ENCODE peak calls at places on chromosomes 12 and 14, in nine cellular contexts. One of them, this sample, is unnamed.
A peak's percentile ranks its signal among the peaks of the same experiment; 100 is the strongest.

GRCh38 chr12:129052373-129052772 is 199.1 kb downstream of the GLT1D1 start:
- DNase-seq in substantia nigra: no peak
- DNase-seq in tibial artery: no peak
- DNase-seq in A673: no peak
- DNase-seq in WERI-Rb-1: no peak
- DNase-seq in body of pancreas: no peak
- DNase-seq in vagina: no peak
- DNase-seq in stomach: no peak
- DNase-seq in CD4-positive, alpha-beta memory T cell: no peak
- DNase-seq in this sample: no peak

GRCh38 chr12:118436002-118436724 is 59.8 kb downstream of the SUDS3 start:
- DNase-seq in substantia nigra: no peak
- DNase-seq in tibial artery: no peak
- DNase-seq in A673: peak; percentile 47
- DNase-seq in WERI-Rb-1: peak; percentile 63
- DNase-seq in body of pancreas: no peak
- DNase-seq in vagina: no peak
- DNase-seq in stomach: no peak
- DNase-seq in CD4-positive, alpha-beta memory T cell: no peak
- DNase-seq in this sample: no peak

GRCh38 chr12:16555630-16556029 is 50.3 kb downstream of the LMO3 start:
- DNase-seq in substantia nigra: no peak
- DNase-seq in tibial artery: no peak
- DNase-seq in A673: no peak
- DNase-seq in WERI-Rb-1: no peak
- DNase-seq in body of pancreas: no peak
- DNase-seq in vagina: no peak
- DNase-seq in stomach: no peak
- DNase-seq in CD4-positive, alpha-beta memory T cell: no peak
- DNase-seq in this sample: no peak

GRCh38 chr14:89303452-89304435 is 113.3 kb downstream of the FOXN3 start:
- DNase-seq in substantia nigra: peak; percentile 39
- DNase-seq in tibial artery: peak; percentile 76
- DNase-seq in A673: peak; percentile 81
- DNase-seq in WERI-Rb-1: no peak
- DNase-seq in body of pancreas: peak; percentile 55
- DNase-seq in vagina: no peak
- DNase-seq in stomach: peak; percentile 36
- DNase-seq in CD4-positive, alpha-beta memory T cell: no peak
- DNase-seq in this sample: peak; percentile 29

GRCh38 chr12:30417697-30418231 is 277.9 kb downstream of the IPO8 start:
- DNase-seq in substantia nigra: no peak
- DNase-seq in tibial artery: peak; percentile 38
- DNase-seq in A673: peak; percentile 25
- DNase-seq in WERI-Rb-1: no peak
- DNase-seq in body of pancreas: no peak
- DNase-seq in vagina: no peak
- DNase-seq in stomach: no peak
- DNase-seq in CD4-positive, alpha-beta memory T cell: no peak
- DNase-seq in this sample: peak; percentile 19

GRCh38 chr14:69850086-69850735 is 29.0 kb upstream of the SMOC1 start:
- DNase-seq in substantia nigra: no peak
- DNase-seq in tibial artery: no peak
- DNase-seq in A673: no peak
- DNase-seq in WERI-Rb-1: no peak
- DNase-seq in body of pancreas: no peak
- DNase-seq in vagina: no peak
- DNase-seq in stomach: no peak
- DNase-seq in CD4-positive, alpha-beta memory T cell: no peak
- DNase-seq in this sample: peak; percentile 21

GRCh38 chr12:2856051-2856450 is 788 bp downstream of the TEX52 start:
- DNase-seq in substantia nigra: no peak
- DNase-seq in tibial artery: no peak
- DNase-seq in A673: peak; percentile 54
- DNase-seq in WERI-Rb-1: peak; percentile 31
- DNase-seq in body of pancreas: no peak
- DNase-seq in vagina: no peak
- DNase-seq in stomach: no peak
- DNase-seq in CD4-positive, alpha-beta memory T cell: no peak
- DNase-seq in this sample: no peak

GRCh38 chr12:83389237-83389996 is 702.7 kb downstream of the TMTC2 start:
- DNase-seq in substantia nigra: peak; percentile 33
- DNase-seq in tibial artery: no peak
- DNase-seq in A673: peak; percentile 30
- DNase-seq in WERI-Rb-1: peak; percentile 56
- DNase-seq in body of pancreas: peak; percentile 68
- DNase-seq in vagina: no peak
- DNase-seq in stomach: no peak
- DNase-seq in CD4-positive, alpha-beta memory T cell: no peak
- DNase-seq in this sample: no peak

GRCh38 chr12:121096199-121096798 is 36.4 kb upstream of the P2RX7 start:
- DNase-seq in substantia nigra: no peak
- DNase-seq in tibial artery: no peak
- DNase-seq in A673: peak; percentile 21
- DNase-seq in WERI-Rb-1: no peak
- DNase-seq in body of pancreas: no peak
- DNase-seq in vagina: no peak
- DNase-seq in stomach: no peak
- DNase-seq in CD4-positive, alpha-beta memory T cell: peak; percentile 9
- DNase-seq in this sample: no peak

GRCh38 chr12:20601668-20602280 is 93.4 kb upstream of the SLCO1C1 start:
- DNase-seq in substantia nigra: no peak
- DNase-seq in tibial artery: no peak
- DNase-seq in A673: peak; percentile 42
- DNase-seq in WERI-Rb-1: no peak
- DNase-seq in body of pancreas: no peak
- DNase-seq in vagina: no peak
- DNase-seq in stomach: no peak
- DNase-seq in CD4-positive, alpha-beta memory T cell: no peak
- DNase-seq in this sample: no peak

GRCh38 chr14:70188608-70189540 is at the start of gene SLC8A3:
- DNase-seq in substantia nigra: peak; percentile 49
- DNase-seq in tibial artery: no peak
- DNase-seq in A673: peak; percentile 63
- DNase-seq in WERI-Rb-1: peak; percentile 57
- DNase-seq in body of pancreas: peak; percentile 33
- DNase-seq in vagina: no peak
- DNase-seq in stomach: peak; percentile 26
- DNase-seq in CD4-positive, alpha-beta memory T cell: no peak
- DNase-seq in this sample: peak; percentile 59

GRCh38 chr12:12881495-12881894 is 9.9 kb upstream of the GPRC5A start:
- DNase-seq in substantia nigra: no peak
- DNase-seq in tibial artery: no peak
- DNase-seq in A673: no peak
- DNase-seq in WERI-Rb-1: no peak
- DNase-seq in body of pancreas: no peak
- DNase-seq in vagina: no peak
- DNase-seq in stomach: no peak
- DNase-seq in CD4-positive, alpha-beta memory T cell: no peak
- DNase-seq in this sample: no peak

GRCh38 chr12:121590476-121591143 is 9.8 kb upstream of the KDM2B start:
- DNase-seq in substantia nigra: no peak
- DNase-seq in tibial artery: no peak
- DNase-seq in A673: no peak
- DNase-seq in WERI-Rb-1: no peak
- DNase-seq in body of pancreas: no peak
- DNase-seq in vagina: no peak
- DNase-seq in stomach: no peak
- DNase-seq in CD4-positive, alpha-beta memory T cell: peak; percentile 86
- DNase-seq in this sample: peak; percentile 20

GRCh38 chr12:123232472-123232806 is 502 bp downstream of the MPHOSPH9 start:
- DNase-seq in substantia nigra: no peak
- DNase-seq in tibial artery: peak; percentile 47
- DNase-seq in A673: no peak
- DNase-seq in WERI-Rb-1: no peak
- DNase-seq in body of pancreas: no peak
- DNase-seq in vagina: no peak
- DNase-seq in stomach: no peak
- DNase-seq in CD4-positive, alpha-beta memory T cell: no peak
- DNase-seq in this sample: no peak

GRCh38 chr14:53948181-53948884 is 8.3 kb downstream of the BMP4 start:
- DNase-seq in substantia nigra: no peak
- DNase-seq in tibial artery: no peak
- DNase-seq in A673: no peak
- DNase-seq in WERI-Rb-1: no peak
- DNase-seq in body of pancreas: no peak
- DNase-seq in vagina: no peak
- DNase-seq in stomach: no peak
- DNase-seq in CD4-positive, alpha-beta memory T cell: no peak
- DNase-seq in this sample: no peak

GRCh38 chr12:104672501-104673265 is 215.9 kb downstream of the CHST11 start:
- DNase-seq in substantia nigra: peak; percentile 52
- DNase-seq in tibial artery: peak; percentile 74
- DNase-seq in A673: no peak
- DNase-seq in WERI-Rb-1: no peak
- DNase-seq in body of pancreas: peak; percentile 47
- DNase-seq in vagina: no peak
- DNase-seq in stomach: no peak
- DNase-seq in CD4-positive, alpha-beta memory T cell: no peak
- DNase-seq in this sample: peak; percentile 62

GRCh38 chr12:49109631-49110172 is 945 bp downstream of the LMBR1L start:
- DNase-seq in substantia nigra: no peak
- DNase-seq in tibial artery: no peak
- DNase-seq in A673: no peak
- DNase-seq in WERI-Rb-1: no peak
- DNase-seq in body of pancreas: no peak
- DNase-seq in vagina: no peak
- DNase-seq in stomach: no peak
- DNase-seq in CD4-positive, alpha-beta memory T cell: no peak
- DNase-seq in this sample: no peak
- H3K27ac ChIP-seq in substantia nigra: peak overlapping the region; percentile 94
- H3K27ac ChIP-seq in tibial artery: peak overlapping the region; percentile 99
- H3K27ac ChIP-seq in A673: no peak overlapping the region
- H3K27ac ChIP-seq in WERI-Rb-1: no peak overlapping the region
- H3K27ac ChIP-seq in body of pancreas: peak overlapping the region; percentile 96
- H3K27ac ChIP-seq in vagina: peak overlapping the region; percentile 98
- H3K27ac ChIP-seq in stomach: peak overlapping the region; percentile 95
- H3K27ac ChIP-seq in CD4-positive, alpha-beta memory T cell: peak overlapping the region; percentile 88
- H3K27ac ChIP-seq in this sample: peak overlapping the region; percentile 91

DNA sequence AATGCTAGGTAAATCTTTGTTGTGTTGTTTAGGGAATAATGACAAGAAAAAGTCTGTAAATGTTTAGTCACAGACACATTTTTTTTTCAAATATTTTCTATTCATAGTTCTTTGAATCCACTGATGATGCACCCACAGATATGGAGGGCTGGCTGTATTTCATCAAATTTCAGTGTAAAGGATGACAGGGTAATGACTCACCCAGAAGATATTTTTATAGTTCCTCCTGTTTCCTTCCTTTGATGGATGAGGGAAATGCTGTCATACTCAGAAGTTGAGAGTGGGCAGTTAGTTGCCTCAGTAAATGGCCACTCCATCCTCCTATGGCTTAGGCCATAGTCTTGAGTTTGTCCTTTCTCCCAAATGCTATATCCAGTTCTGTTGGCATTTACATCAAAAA is 76.9 kb upstream of the REP15 start:
- DNase-seq in substantia nigra: no peak
- DNase-seq in tibial artery: no peak
- DNase-seq in A673: peak; percentile 87
- DNase-seq in WERI-Rb-1: no peak
- DNase-seq in body of pancreas: no peak
- DNase-seq in vagina: no peak
- DNase-seq in stomach: no peak
- DNase-seq in CD4-positive, alpha-beta memory T cell: no peak
- DNase-seq in this sample: no peak
- H3K27ac ChIP-seq in substantia nigra: no peak overlapping the region
- H3K27ac ChIP-seq in tibial artery: peak overlapping the region; percentile 34
- H3K27ac ChIP-seq in A673: peak overlapping the region; percentile 17
- H3K27ac ChIP-seq in WERI-Rb-1: no peak overlapping the region
- H3K27ac ChIP-seq in body of pancreas: no peak overlapping the region
- H3K27ac ChIP-seq in vagina: no peak overlapping the region
- H3K27ac ChIP-seq in stomach: no peak overlapping the region
- H3K27ac ChIP-seq in CD4-positive, alpha-beta memory T cell: no peak overlapping the region
- H3K27ac ChIP-seq in this sample: no peak overlapping the region

GRCh38 chr14:105315941-105316562 is 1.5 kb downstream of the PACS2 start:
- DNase-seq in substantia nigra: no peak
- DNase-seq in tibial artery: no peak
- DNase-seq in A673: no peak
- DNase-seq in WERI-Rb-1: no peak
- DNase-seq in body of pancreas: no peak
- DNase-seq in vagina: no peak
- DNase-seq in stomach: no peak
- DNase-seq in CD4-positive, alpha-beta memory T cell: no peak
- DNase-seq in this sample: no peak

GRCh38 chr14:105316563-105316941 is 2.0 kb downstream of the PACS2 start:
- DNase-seq in substantia nigra: no peak
- DNase-seq in tibial artery: no peak
- DNase-seq in A673: no peak
- DNase-seq in WERI-Rb-1: no peak
- DNase-seq in body of pancreas: no peak
- DNase-seq in vagina: no peak
- DNase-seq in stomach: no peak
- DNase-seq in CD4-positive, alpha-beta memory T cell: no peak
- DNase-seq in this sample: no peak

GRCh38 chr14:105317546-105317945 is 3.0 kb downstream of the PACS2 start:
- DNase-seq in substantia nigra: peak; percentile 60
- DNase-seq in tibial artery: peak; percentile 66
- DNase-seq in A673: peak; percentile 28
- DNase-seq in WERI-Rb-1: no peak
- DNase-seq in body of pancreas: peak; percentile 58
- DNase-seq in vagina: no peak
- DNase-seq in stomach: no peak
- DNase-seq in CD4-positive, alpha-beta memory T cell: no peak
- DNase-seq in this sample: peak; percentile 76

GRCh38 chr14:105315211-105315721 is 718 bp downstream of the PACS2 start:
- DNase-seq in substantia nigra: peak; percentile 35
- DNase-seq in tibial artery: peak; percentile 34
- DNase-seq in A673: no peak
- DNase-seq in WERI-Rb-1: peak; percentile 45
- DNase-seq in body of pancreas: peak; percentile 64
- DNase-seq in vagina: no peak
- DNase-seq in stomach: peak; percentile 44
- DNase-seq in CD4-positive, alpha-beta memory T cell: peak; percentile 78
- DNase-seq in this sample: peak; percentile 70

GRCh38 chr14:105316968-105317498 is 2.5 kb downstream of the PACS2 start:
- DNase-seq in substantia nigra: no peak
- DNase-seq in tibial artery: no peak
- DNase-seq in A673: no peak
- DNase-seq in WERI-Rb-1: no peak
- DNase-seq in body of pancreas: no peak
- DNase-seq in vagina: no peak
- DNase-seq in stomach: no peak
- DNase-seq in CD4-positive, alpha-beta memory T cell: no peak
- DNase-seq in this sample: peak; percentile 68
- H3K27ac ChIP-seq in substantia nigra: peak overlapping the region; percentile 92
- H3K27ac ChIP-seq in tibial artery: peak overlapping the region; percentile 25
- H3K27ac ChIP-seq in A673: no peak overlapping the region
- H3K27ac ChIP-seq in WERI-Rb-1: no peak overlapping the region
- H3K27ac ChIP-seq in body of pancreas: peak overlapping the region; percentile 69
- H3K27ac ChIP-seq in vagina: peak overlapping the region; percentile 36
- H3K27ac ChIP-seq in stomach: peak overlapping the region; percentile 62
- H3K27ac ChIP-seq in CD4-positive, alpha-beta memory T cell: no peak overlapping the region
- H3K27ac ChIP-seq in this sample: peak overlapping the region; percentile 53

DNA sequence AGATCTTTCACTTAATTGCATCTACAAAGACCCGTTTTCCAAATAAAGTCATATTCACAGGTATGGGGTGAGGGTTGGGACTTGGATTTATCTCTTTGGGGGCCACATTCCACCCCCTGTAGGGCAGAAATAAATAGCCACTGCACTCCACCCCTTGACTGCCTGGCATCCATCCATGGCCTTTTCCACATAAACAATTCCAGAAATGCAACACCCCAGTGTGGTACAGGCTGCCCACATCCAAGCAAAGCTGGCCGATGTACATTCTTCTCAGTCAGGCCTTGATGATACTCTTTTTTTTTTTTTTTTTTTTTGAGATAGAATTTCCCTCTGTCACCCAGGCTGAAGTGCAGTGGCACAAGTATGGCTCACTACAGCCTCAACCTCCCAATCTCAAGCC is 12.9 kb downstream of the DGLUCY start:
- DNase-seq in substantia nigra: no peak
- DNase-seq in tibial artery: no peak
- DNase-seq in A673: no peak
- DNase-seq in WERI-Rb-1: no peak
- DNase-seq in body of pancreas: no peak
- DNase-seq in vagina: no peak
- DNase-seq in stomach: no peak
- DNase-seq in CD4-positive, alpha-beta memory T cell: no peak
- DNase-seq in this sample: no peak
- H3K27ac ChIP-seq in substantia nigra: peak overlapping the region; percentile 82
- H3K27ac ChIP-seq in tibial artery: no peak overlapping the region
- H3K27ac ChIP-seq in A673: no peak overlapping the region
- H3K27ac ChIP-seq in WERI-Rb-1: no peak overlapping the region
- H3K27ac ChIP-seq in body of pancreas: no peak overlapping the region
- H3K27ac ChIP-seq in vagina: no peak overlapping the region
- H3K27ac ChIP-seq in stomach: peak overlapping the region; percentile 83
- H3K27ac ChIP-seq in CD4-positive, alpha-beta memory T cell: no peak overlapping the region
- H3K27ac ChIP-seq in this sample: peak overlapping the region; percentile 90

This sample was measured in psoas muscle.